ENCODE peak calls at places on chromosomes 1 and 21, in nine cellular contexts. V is AG09309; U is CD4-positive, alpha-beta T cell; C is left lung; X is CD8-positive, alpha-beta T cell; N is fibroblast of lung; K is MCF 10A; M is stomach; O is GM20000. A is an unnamed sample.

GRCh38 chr21:17793675-17794123 is 25.5 kb downstream of the C21orf91 start:
- DNase-seq in V (no peak), U (no peak), C (no peak), X (no peak), N (peak; percentile 66), K (no peak), M (no peak), O (no peak), A (no peak)

GRCh38 chr1:92583821-92584760 is 97.4 kb upstream of the GFI1 start:
- DNase-seq in V (peak; percentile 18), U (no peak), C (no peak), X (no peak), N (peak; percentile 88), K (peak; percentile 70), M (no peak), O (peak; percentile 27), A (no peak)

GRCh38 chr1:209241481-209241880 is 342.0 kb upstream of the CAMK1G start:
- DNase-seq in V (no peak), U (no peak), C (no peak), X (no peak), N (no peak), K (peak; percentile 63), M (no peak), O (peak; percentile 1), A (no peak)

GRCh38 chr1:15186846-15187151 is 33.3 kb downstream of the TMEM51 start:
- DNase-seq in V (no peak), U (no peak), C (no peak), X (no peak), N (no peak), K (no peak), M (no peak), O (no peak), A (no peak)

GRCh38 chr1:67149179-67149770 is 14.5 kb upstream of the C1orf141 start:
- DNase-seq in V (peak; percentile 61), U (peak; percentile 45), C (no peak), X (peak; percentile 68), N (peak; percentile 76), K (peak; percentile 86), M (peak; percentile 71), O (peak; percentile 66), A (no peak)

GRCh38 chr1:197775282-197776262 is at the start of gene DENND1B:
- DNase-seq in V (peak; percentile 39), U (peak; percentile 69), C (peak; percentile 98), X (peak; percentile 83), N (peak; percentile 88), K (peak; percentile 84), M (peak; percentile 86), O (peak; percentile 85), A (no peak)

GRCh38 chr1:16209847-16210407 is 2.5 kb downstream of the ARHGEF19 start:
- DNase-seq in V (no peak), U (no peak), C (peak; percentile 63), X (no peak), N (peak; percentile 29), K (no peak), M (no peak), O (no peak), A (no peak)

GRCh38 chr1:240457203-240457602 is 154.8 kb downstream of the GREM2 start:
- DNase-seq in V (no peak), U (no peak), C (no peak), X (no peak), N (no peak), K (no peak), M (no peak), O (no peak), A (no peak)

GRCh38 chr1:158068918-158069317 is 75.5 kb downstream of the KIRREL1 start:
- DNase-seq in V (no peak), U (no peak), C (no peak), X (no peak), N (no peak), K (no peak), M (no peak), O (no peak), A (no peak)

GRCh38 chr1:180311011-180311730 is 81.1 kb downstream of the LHX4 start:
- DNase-seq in V (no peak), U (no peak), C (no peak), X (no peak), N (peak; percentile 62), K (peak; percentile 43), M (no peak), O (no peak), A (no peak)

GRCh38 chr1:153627797-153628626 is at the start of gene S100A1:
- DNase-seq in V (no peak), U (no peak), C (no peak), X (peak; percentile 13), N (no peak), K (no peak), M (no peak), O (no peak), A (no peak)
- TF ChIP-seq CTCF in V (no peak), U (no peak), C (no peak), X (no peak), N (no peak), K (no peak), M (no peak), O (no peak), A (no peak)

DNA sequence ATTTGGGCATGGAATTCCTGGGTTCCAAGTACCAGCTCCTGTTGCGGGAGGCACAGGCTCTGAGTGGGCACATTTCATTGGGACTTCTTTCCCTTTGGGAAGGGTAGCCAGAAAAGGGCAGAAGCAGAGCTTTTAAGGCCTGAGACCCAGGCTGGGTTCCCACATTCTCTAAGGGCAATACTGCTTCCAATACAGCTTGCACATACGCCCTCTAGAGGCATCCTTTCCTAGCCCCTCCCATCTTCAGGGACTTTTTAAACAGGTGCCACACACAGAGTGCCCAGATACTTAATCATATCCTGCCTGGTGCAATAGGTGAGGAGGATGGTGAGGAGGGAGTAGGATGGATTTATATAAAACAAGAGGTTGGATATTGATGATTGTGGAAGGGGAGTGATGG is 5.7 kb downstream of the GPR88 start:
- DNase-seq in V (no peak), U (no peak), C (no peak), X (peak; percentile 31), N (no peak), K (peak; percentile 56), M (no peak), O (peak; percentile 69), A (no peak)
- TF ChIP-seq CTCF in V (peak; percentile 24), U (peak; percentile 31), C (no peak), X (peak; percentile 39), N (no peak), K (peak; percentile 23), M (no peak), O (peak; percentile 68), A (no peak)

GRCh38 chr1:80444171-80444570 is 1356.6 kb upstream of the ADGRL2 start:
- DNase-seq in V (no peak), U (no peak), C (no peak), X (no peak), N (peak; percentile 6), K (no peak), M (no peak), O (no peak), A (no peak)

GRCh38 chr1:80436851-80437250 is 1363.9 kb upstream of the ADGRL2 start:
- DNase-seq in V (no peak), U (no peak), C (no peak), X (no peak), N (no peak), K (no peak), M (no peak), O (no peak), A (no peak)

GRCh38 chr1:80445021-80445420 is 1355.7 kb upstream of the ADGRL2 start:
- DNase-seq in V (no peak), U (no peak), C (no peak), X (no peak), N (peak; percentile 35), K (peak; percentile 53), M (no peak), O (no peak), A (no peak)

GRCh38 chr1:80447533-80447932 is 1353.2 kb upstream of the ADGRL2 start:
- DNase-seq in V (no peak), U (no peak), C (no peak), X (no peak), N (peak; percentile 4), K (no peak), M (no peak), O (no peak), A (no peak)

GRCh38 chr1:80441664-80442063 is 1359.1 kb upstream of the ADGRL2 start:
- DNase-seq in V (no peak), U (no peak), C (no peak), X (no peak), N (no peak), K (peak; percentile 34), M (no peak), O (no peak), A (no peak)
- TF ChIP-seq CTCF in V (no peak), U (no peak), C (no peak), X (no peak), N (no peak), K (no peak), M (no peak), O (no peak), A (no peak)

GRCh38 chr1:52848423-52848822 is 5.9 kb downstream of the ZYG11A start:
- DNase-seq in V (no peak), U (no peak), C (no peak), X (no peak), N (no peak), K (no peak), M (no peak), O (no peak), A (no peak)

DNA sequence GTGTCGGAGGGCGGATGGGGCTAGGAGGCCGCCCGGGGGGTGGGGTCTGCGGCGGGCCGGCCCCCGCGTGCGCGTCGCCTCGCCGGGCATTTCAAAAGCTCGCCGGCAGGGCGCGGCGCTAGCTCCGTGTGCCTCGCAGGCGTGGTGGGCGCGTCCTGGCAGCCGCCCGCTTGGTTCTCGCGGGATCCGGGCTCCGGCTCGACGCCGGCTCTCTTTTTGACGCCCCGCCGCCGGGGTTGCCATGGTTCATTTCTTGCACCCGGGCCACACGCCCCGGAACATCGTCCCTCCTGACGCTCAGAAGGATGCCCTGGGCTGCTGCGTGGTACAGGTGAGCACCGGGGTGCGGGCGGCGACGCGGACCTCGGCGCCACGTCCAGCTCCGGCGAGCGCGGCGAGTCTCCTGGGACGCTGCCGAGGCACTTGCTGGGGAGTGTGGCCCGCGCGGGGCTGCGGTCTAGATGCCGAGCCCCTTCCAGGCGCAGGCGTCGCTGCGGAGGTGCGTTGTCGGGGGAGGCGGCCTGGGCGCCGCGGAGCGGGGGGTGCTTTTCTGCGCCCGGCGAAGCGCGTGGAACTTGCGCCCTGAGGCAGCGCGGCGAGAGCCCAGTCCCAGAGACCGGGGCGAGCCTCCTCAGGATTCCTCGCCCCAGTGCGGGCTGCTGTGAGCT is at the start of gene ZYG11A:
- DNase-seq in V (no peak), U (peak; percentile 44), C (peak; percentile 86), X (peak; percentile 69), N (peak; percentile 81), K (peak; percentile 44), M (peak; percentile 59), O (peak; percentile 95), A (no peak)
- TF ChIP-seq CTCF in V (no peak), U (peak; percentile 51), C (peak; percentile 33), X (peak; percentile 17), N (peak; percentile 18), K (no peak), M (peak; percentile 3), O (peak; percentile 30), A (no peak)

DNA sequence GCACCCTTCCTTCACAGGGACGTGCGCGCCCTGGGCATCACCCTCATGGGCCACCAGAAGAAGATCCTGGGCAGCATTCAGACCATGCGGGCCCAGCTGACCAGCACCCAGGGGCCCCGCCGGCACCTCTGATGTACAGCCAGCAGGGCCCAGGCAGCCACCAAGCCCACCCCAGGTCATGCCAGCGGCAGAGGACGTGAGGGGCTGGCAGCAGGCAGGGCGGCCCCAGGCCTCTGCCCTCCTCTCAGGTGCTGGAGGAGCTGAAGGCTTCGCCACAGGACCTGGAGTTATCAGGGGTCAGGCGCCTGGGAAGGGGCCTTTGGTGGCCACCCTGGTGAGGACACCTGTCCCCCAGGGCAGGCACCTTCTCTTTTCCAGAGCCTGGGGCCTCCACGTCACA is 34.8 kb upstream of the C1QA start:
- DNase-seq in V (no peak), U (no peak), C (no peak), X (no peak), N (no peak), K (no peak), M (no peak), O (no peak), A (no peak)
- TF ChIP-seq CTCF in V (no peak), U (no peak), C (no peak), X (no peak), N (no peak), K (no peak), M (no peak), O (no peak), A (no peak)

A was measured in omental fat pad.